ENCODE peak calls at places on chromosomes 2 and 18, in seven cellular contexts. One of them, this sample, is unnamed.

GRCh38 chr18:1222880-1223279 is 318.2 kb downstream of the ADCYAP1 start:
- DNase-seq in stimulated activated CD8-positive, alpha-beta memory T cell treated with anti-CD3 and anti-CD28 coated beads, Interleukin-2, amount 100 ng/mL, for 1 hour: no peak
- DNase-seq in posterior cingulate gyrus: no peak
- DNase-seq in GM04504: no peak
- DNase-seq in stimulated activated CD4-positive, alpha-beta T cell treated with anti-CD3 and anti-CD28 coated beads, Interleukin-4, amount 100 ng/mL, for 24 hours: no peak
- DNase-seq in activated CD8-positive, alpha-beta memory T cell treated with anti-CD3 and anti-CD28 coated beads, Interleukin-2, amount 50 U/mL, for 48 hours: no peak
- DNase-seq in left ventricle myocardium inferior: no peak
- DNase-seq in this sample: no peak

GRCh38 chr2:20579866-20580265 is 71.0 kb downstream of the HS1BP3 start:
- DNase-seq in stimulated activated CD8-positive, alpha-beta memory T cell treated with anti-CD3 and anti-CD28 coated beads, Interleukin-2, amount 100 ng/mL, for 1 hour: no peak
- DNase-seq in posterior cingulate gyrus: no peak
- DNase-seq in GM04504: no peak
- DNase-seq in stimulated activated CD4-positive, alpha-beta T cell treated with anti-CD3 and anti-CD28 coated beads, Interleukin-4, amount 100 ng/mL, for 24 hours: no peak
- DNase-seq in activated CD8-positive, alpha-beta memory T cell treated with anti-CD3 and anti-CD28 coated beads, Interleukin-2, amount 50 U/mL, for 48 hours: no peak
- DNase-seq in left ventricle myocardium inferior: peak; percentile 15
- DNase-seq in this sample: no peak

GRCh38 chr2:237101118-237101979 is 15.7 kb downstream of the COPS8 start:
- DNase-seq in stimulated activated CD8-positive, alpha-beta memory T cell treated with anti-CD3 and anti-CD28 coated beads, Interleukin-2, amount 100 ng/mL, for 1 hour: no peak
- DNase-seq in posterior cingulate gyrus: no peak
- DNase-seq in GM04504: no peak
- DNase-seq in stimulated activated CD4-positive, alpha-beta T cell treated with anti-CD3 and anti-CD28 coated beads, Interleukin-4, amount 100 ng/mL, for 24 hours: no peak
- DNase-seq in activated CD8-positive, alpha-beta memory T cell treated with anti-CD3 and anti-CD28 coated beads, Interleukin-2, amount 50 U/mL, for 48 hours: no peak
- DNase-seq in left ventricle myocardium inferior: no peak
- DNase-seq in this sample: no peak

GRCh38 chr18:50638623-50639398 is 78.9 kb downstream of the MAPK4 start:
- DNase-seq in stimulated activated CD8-positive, alpha-beta memory T cell treated with anti-CD3 and anti-CD28 coated beads, Interleukin-2, amount 100 ng/mL, for 1 hour: no peak
- DNase-seq in posterior cingulate gyrus: no peak
- DNase-seq in GM04504: no peak
- DNase-seq in stimulated activated CD4-positive, alpha-beta T cell treated with anti-CD3 and anti-CD28 coated beads, Interleukin-4, amount 100 ng/mL, for 24 hours: no peak
- DNase-seq in activated CD8-positive, alpha-beta memory T cell treated with anti-CD3 and anti-CD28 coated beads, Interleukin-2, amount 50 U/mL, for 48 hours: no peak
- DNase-seq in left ventricle myocardium inferior: no peak
- DNase-seq in this sample: peak; percentile 42

GRCh38 chr2:134253804-134254203 is at the start of gene MGAT5:
- DNase-seq in stimulated activated CD8-positive, alpha-beta memory T cell treated with anti-CD3 and anti-CD28 coated beads, Interleukin-2, amount 100 ng/mL, for 1 hour: no peak
- DNase-seq in posterior cingulate gyrus: no peak
- DNase-seq in GM04504: no peak
- DNase-seq in stimulated activated CD4-positive, alpha-beta T cell treated with anti-CD3 and anti-CD28 coated beads, Interleukin-4, amount 100 ng/mL, for 24 hours: no peak
- DNase-seq in activated CD8-positive, alpha-beta memory T cell treated with anti-CD3 and anti-CD28 coated beads, Interleukin-2, amount 50 U/mL, for 48 hours: no peak
- DNase-seq in left ventricle myocardium inferior: no peak
- DNase-seq in this sample: peak; percentile 38

GRCh38 chr2:96089356-96090180 is 26.8 kb downstream of the ADRA2B start:
- DNase-seq in stimulated activated CD8-positive, alpha-beta memory T cell treated with anti-CD3 and anti-CD28 coated beads, Interleukin-2, amount 100 ng/mL, for 1 hour: no peak
- DNase-seq in posterior cingulate gyrus: no peak
- DNase-seq in GM04504: no peak
- DNase-seq in stimulated activated CD4-positive, alpha-beta T cell treated with anti-CD3 and anti-CD28 coated beads, Interleukin-4, amount 100 ng/mL, for 24 hours: no peak
- DNase-seq in activated CD8-positive, alpha-beta memory T cell treated with anti-CD3 and anti-CD28 coated beads, Interleukin-2, amount 50 U/mL, for 48 hours: peak; percentile 42
- DNase-seq in left ventricle myocardium inferior: peak; percentile 66
- DNase-seq in this sample: no peak

GRCh38 chr18:50079571-50080295 is 115.2 kb downstream of the MYO5B start:
- DNase-seq in stimulated activated CD8-positive, alpha-beta memory T cell treated with anti-CD3 and anti-CD28 coated beads, Interleukin-2, amount 100 ng/mL, for 1 hour: no peak
- DNase-seq in posterior cingulate gyrus: peak; percentile 48
- DNase-seq in GM04504: no peak
- DNase-seq in stimulated activated CD4-positive, alpha-beta T cell treated with anti-CD3 and anti-CD28 coated beads, Interleukin-4, amount 100 ng/mL, for 24 hours: no peak
- DNase-seq in activated CD8-positive, alpha-beta memory T cell treated with anti-CD3 and anti-CD28 coated beads, Interleukin-2, amount 50 U/mL, for 48 hours: no peak
- DNase-seq in left ventricle myocardium inferior: peak; percentile 83
- DNase-seq in this sample: peak; percentile 49

GRCh38 chr2:126885701-126886121 is 13.0 kb upstream of the TEX51 start:
- DNase-seq in stimulated activated CD8-positive, alpha-beta memory T cell treated with anti-CD3 and anti-CD28 coated beads, Interleukin-2, amount 100 ng/mL, for 1 hour: no peak
- DNase-seq in posterior cingulate gyrus: no peak
- DNase-seq in GM04504: no peak
- DNase-seq in stimulated activated CD4-positive, alpha-beta T cell treated with anti-CD3 and anti-CD28 coated beads, Interleukin-4, amount 100 ng/mL, for 24 hours: no peak
- DNase-seq in activated CD8-positive, alpha-beta memory T cell treated with anti-CD3 and anti-CD28 coated beads, Interleukin-2, amount 50 U/mL, for 48 hours: peak; percentile 45
- DNase-seq in left ventricle myocardium inferior: peak; percentile 17
- DNase-seq in this sample: no peak

GRCh38 chr2:230999477-230999876 is 3.6 kb downstream of the SPATA3 start:
- DNase-seq in stimulated activated CD8-positive, alpha-beta memory T cell treated with anti-CD3 and anti-CD28 coated beads, Interleukin-2, amount 100 ng/mL, for 1 hour: no peak
- DNase-seq in posterior cingulate gyrus: no peak
- DNase-seq in GM04504: no peak
- DNase-seq in stimulated activated CD4-positive, alpha-beta T cell treated with anti-CD3 and anti-CD28 coated beads, Interleukin-4, amount 100 ng/mL, for 24 hours: no peak
- DNase-seq in activated CD8-positive, alpha-beta memory T cell treated with anti-CD3 and anti-CD28 coated beads, Interleukin-2, amount 50 U/mL, for 48 hours: no peak
- DNase-seq in left ventricle myocardium inferior: no peak
- DNase-seq in this sample: no peak

GRCh38 chr2:59578349-59578748 is 975.1 kb downstream of the BCL11A start:
- DNase-seq in stimulated activated CD8-positive, alpha-beta memory T cell treated with anti-CD3 and anti-CD28 coated beads, Interleukin-2, amount 100 ng/mL, for 1 hour: no peak
- DNase-seq in posterior cingulate gyrus: no peak
- DNase-seq in GM04504: no peak
- DNase-seq in stimulated activated CD4-positive, alpha-beta T cell treated with anti-CD3 and anti-CD28 coated beads, Interleukin-4, amount 100 ng/mL, for 24 hours: no peak
- DNase-seq in activated CD8-positive, alpha-beta memory T cell treated with anti-CD3 and anti-CD28 coated beads, Interleukin-2, amount 50 U/mL, for 48 hours: no peak
- DNase-seq in left ventricle myocardium inferior: no peak
- DNase-seq in this sample: no peak

GRCh38 chr2:172083725-172084483 is 1.4 kb upstream of the DLX1 start:
- DNase-seq in stimulated activated CD8-positive, alpha-beta memory T cell treated with anti-CD3 and anti-CD28 coated beads, Interleukin-2, amount 100 ng/mL, for 1 hour: no peak
- DNase-seq in posterior cingulate gyrus: no peak
- DNase-seq in GM04504: no peak
- DNase-seq in stimulated activated CD4-positive, alpha-beta T cell treated with anti-CD3 and anti-CD28 coated beads, Interleukin-4, amount 100 ng/mL, for 24 hours: no peak
- DNase-seq in activated CD8-positive, alpha-beta memory T cell treated with anti-CD3 and anti-CD28 coated beads, Interleukin-2, amount 50 U/mL, for 48 hours: no peak
- DNase-seq in left ventricle myocardium inferior: no peak
- DNase-seq in this sample: peak; percentile 3

GRCh38 chr2:218354850-218355443 is 1.7 kb upstream of the CATIP start:
- DNase-seq in stimulated activated CD8-positive, alpha-beta memory T cell treated with anti-CD3 and anti-CD28 coated beads, Interleukin-2, amount 100 ng/mL, for 1 hour: no peak
- DNase-seq in posterior cingulate gyrus: no peak
- DNase-seq in GM04504: no peak
- DNase-seq in stimulated activated CD4-positive, alpha-beta T cell treated with anti-CD3 and anti-CD28 coated beads, Interleukin-4, amount 100 ng/mL, for 24 hours: no peak
- DNase-seq in activated CD8-positive, alpha-beta memory T cell treated with anti-CD3 and anti-CD28 coated beads, Interleukin-2, amount 50 U/mL, for 48 hours: no peak
- DNase-seq in left ventricle myocardium inferior: no peak
- DNase-seq in this sample: no peak

GRCh38 chr18:25710981-25711380 is 359.0 kb upstream of the ZNF521 start:
- DNase-seq in stimulated activated CD8-positive, alpha-beta memory T cell treated with anti-CD3 and anti-CD28 coated beads, Interleukin-2, amount 100 ng/mL, for 1 hour: no peak
- DNase-seq in posterior cingulate gyrus: no peak
- DNase-seq in GM04504: no peak
- DNase-seq in stimulated activated CD4-positive, alpha-beta T cell treated with anti-CD3 and anti-CD28 coated beads, Interleukin-4, amount 100 ng/mL, for 24 hours: no peak
- DNase-seq in activated CD8-positive, alpha-beta memory T cell treated with anti-CD3 and anti-CD28 coated beads, Interleukin-2, amount 50 U/mL, for 48 hours: no peak
- DNase-seq in left ventricle myocardium inferior: no peak
- DNase-seq in this sample: no peak

GRCh38 chr2:70133521-70134348 is 46.5 kb downstream of the PCBP1 start:
- DNase-seq in stimulated activated CD8-positive, alpha-beta memory T cell treated with anti-CD3 and anti-CD28 coated beads, Interleukin-2, amount 100 ng/mL, for 1 hour: no peak
- DNase-seq in posterior cingulate gyrus: no peak
- DNase-seq in GM04504: no peak
- DNase-seq in stimulated activated CD4-positive, alpha-beta T cell treated with anti-CD3 and anti-CD28 coated beads, Interleukin-4, amount 100 ng/mL, for 24 hours: peak; percentile 39
- DNase-seq in activated CD8-positive, alpha-beta memory T cell treated with anti-CD3 and anti-CD28 coated beads, Interleukin-2, amount 50 U/mL, for 48 hours: peak; percentile 61
- DNase-seq in left ventricle myocardium inferior: no peak
- DNase-seq in this sample: peak; percentile 33

GRCh38 chr18:43665239-43665788 is 388.0 kb upstream of the SYT4 start:
- DNase-seq in stimulated activated CD8-positive, alpha-beta memory T cell treated with anti-CD3 and anti-CD28 coated beads, Interleukin-2, amount 100 ng/mL, for 1 hour: no peak
- DNase-seq in posterior cingulate gyrus: no peak
- DNase-seq in GM04504: peak; percentile 57
- DNase-seq in stimulated activated CD4-positive, alpha-beta T cell treated with anti-CD3 and anti-CD28 coated beads, Interleukin-4, amount 100 ng/mL, for 24 hours: no peak
- DNase-seq in activated CD8-positive, alpha-beta memory T cell treated with anti-CD3 and anti-CD28 coated beads, Interleukin-2, amount 50 U/mL, for 48 hours: no peak
- DNase-seq in left ventricle myocardium inferior: no peak
- DNase-seq in this sample: no peak

GRCh38 chr2:2572393-2573204 is 241.5 kb upstream of the MYT1L start:
- DNase-seq in stimulated activated CD8-positive, alpha-beta memory T cell treated with anti-CD3 and anti-CD28 coated beads, Interleukin-2, amount 100 ng/mL, for 1 hour: no peak
- DNase-seq in posterior cingulate gyrus: no peak
- DNase-seq in GM04504: no peak
- DNase-seq in stimulated activated CD4-positive, alpha-beta T cell treated with anti-CD3 and anti-CD28 coated beads, Interleukin-4, amount 100 ng/mL, for 24 hours: no peak
- DNase-seq in activated CD8-positive, alpha-beta memory T cell treated with anti-CD3 and anti-CD28 coated beads, Interleukin-2, amount 50 U/mL, for 48 hours: no peak
- DNase-seq in left ventricle myocardium inferior: no peak
- DNase-seq in this sample: no peak

GRCh38 chr2:217248312-217248935 is 388.6 kb upstream of the TNP1 start:
- DNase-seq in stimulated activated CD8-positive, alpha-beta memory T cell treated with anti-CD3 and anti-CD28 coated beads, Interleukin-2, amount 100 ng/mL, for 1 hour: no peak
- DNase-seq in posterior cingulate gyrus: peak; percentile 44
- DNase-seq in GM04504: no peak
- DNase-seq in stimulated activated CD4-positive, alpha-beta T cell treated with anti-CD3 and anti-CD28 coated beads, Interleukin-4, amount 100 ng/mL, for 24 hours: no peak
- DNase-seq in activated CD8-positive, alpha-beta memory T cell treated with anti-CD3 and anti-CD28 coated beads, Interleukin-2, amount 50 U/mL, for 48 hours: no peak
- DNase-seq in left ventricle myocardium inferior: peak; percentile 72
- DNase-seq in this sample: peak; percentile 27

GRCh38 chr2:181456660-181457120 is 496 bp upstream of the ITGA4 start:
- DNase-seq in stimulated activated CD8-positive, alpha-beta memory T cell treated with anti-CD3 and anti-CD28 coated beads, Interleukin-2, amount 100 ng/mL, for 1 hour: peak; percentile 57
- DNase-seq in posterior cingulate gyrus: no peak
- DNase-seq in GM04504: no peak
- DNase-seq in stimulated activated CD4-positive, alpha-beta T cell treated with anti-CD3 and anti-CD28 coated beads, Interleukin-4, amount 100 ng/mL, for 24 hours: peak; percentile 63
- DNase-seq in activated CD8-positive, alpha-beta memory T cell treated with anti-CD3 and anti-CD28 coated beads, Interleukin-2, amount 50 U/mL, for 48 hours: peak; percentile 81
- DNase-seq in left ventricle myocardium inferior: peak; percentile 36
- DNase-seq in this sample: no peak

GRCh38 chr2:220682616-220683015 is 889.5 kb downstream of the EPHA4 start:
- DNase-seq in stimulated activated CD8-positive, alpha-beta memory T cell treated with anti-CD3 and anti-CD28 coated beads, Interleukin-2, amount 100 ng/mL, for 1 hour: no peak
- DNase-seq in posterior cingulate gyrus: no peak
- DNase-seq in GM04504: no peak
- DNase-seq in stimulated activated CD4-positive, alpha-beta T cell treated with anti-CD3 and anti-CD28 coated beads, Interleukin-4, amount 100 ng/mL, for 24 hours: no peak
- DNase-seq in activated CD8-positive, alpha-beta memory T cell treated with anti-CD3 and anti-CD28 coated beads, Interleukin-2, amount 50 U/mL, for 48 hours: no peak
- DNase-seq in left ventricle myocardium inferior: no peak
- DNase-seq in this sample: no peak

GRCh38 chr2:204871246-204871953 is 326.1 kb downstream of the PARD3B start:
- DNase-seq in stimulated activated CD8-positive, alpha-beta memory T cell treated with anti-CD3 and anti-CD28 coated beads, Interleukin-2, amount 100 ng/mL, for 1 hour: no peak
- DNase-seq in posterior cingulate gyrus: no peak
- DNase-seq in GM04504: peak; percentile 26
- DNase-seq in stimulated activated CD4-positive, alpha-beta T cell treated with anti-CD3 and anti-CD28 coated beads, Interleukin-4, amount 100 ng/mL, for 24 hours: no peak
- DNase-seq in activated CD8-positive, alpha-beta memory T cell treated with anti-CD3 and anti-CD28 coated beads, Interleukin-2, amount 50 U/mL, for 48 hours: no peak
- DNase-seq in left ventricle myocardium inferior: no peak
- DNase-seq in this sample: peak; percentile 2

GRCh38 chr2:19178175-19178574 is 180.2 kb downstream of the OSR1 start:
- DNase-seq in stimulated activated CD8-positive, alpha-beta memory T cell treated with anti-CD3 and anti-CD28 coated beads, Interleukin-2, amount 100 ng/mL, for 1 hour: no peak
- DNase-seq in posterior cingulate gyrus: no peak
- DNase-seq in GM04504: no peak
- DNase-seq in stimulated activated CD4-positive, alpha-beta T cell treated with anti-CD3 and anti-CD28 coated beads, Interleukin-4, amount 100 ng/mL, for 24 hours: no peak
- DNase-seq in activated CD8-positive, alpha-beta memory T cell treated with anti-CD3 and anti-CD28 coated beads, Interleukin-2, amount 50 U/mL, for 48 hours: no peak
- DNase-seq in left ventricle myocardium inferior: no peak
- DNase-seq in this sample: peak; percentile 2

GRCh38 chr2:205198130-205198505 is 484.2 kb upstream of the NRP2 start:
- DNase-seq in stimulated activated CD8-positive, alpha-beta memory T cell treated with anti-CD3 and anti-CD28 coated beads, Interleukin-2, amount 100 ng/mL, for 1 hour: no peak
- DNase-seq in posterior cingulate gyrus: no peak
- DNase-seq in GM04504: peak; percentile 51
- DNase-seq in stimulated activated CD4-positive, alpha-beta T cell treated with anti-CD3 and anti-CD28 coated beads, Interleukin-4, amount 100 ng/mL, for 24 hours: no peak
- DNase-seq in activated CD8-positive, alpha-beta memory T cell treated with anti-CD3 and anti-CD28 coated beads, Interleukin-2, amount 50 U/mL, for 48 hours: no peak
- DNase-seq in left ventricle myocardium inferior: peak; percentile 33
- DNase-seq in this sample: no peak

GRCh38 chr18:51030537-51031258 is 685 bp downstream of the SMAD4 start:
- DNase-seq in stimulated activated CD8-positive, alpha-beta memory T cell treated with anti-CD3 and anti-CD28 coated beads, Interleukin-2, amount 100 ng/mL, for 1 hour: peak; percentile 45
- DNase-seq in posterior cingulate gyrus: peak; percentile 48
- DNase-seq in GM04504: peak; percentile 27
- DNase-seq in stimulated activated CD4-positive, alpha-beta T cell treated with anti-CD3 and anti-CD28 coated beads, Interleukin-4, amount 100 ng/mL, for 24 hours: peak; percentile 69
- DNase-seq in activated CD8-positive, alpha-beta memory T cell treated with anti-CD3 and anti-CD28 coated beads, Interleukin-2, amount 50 U/mL, for 48 hours: peak; percentile 82
- DNase-seq in left ventricle myocardium inferior: peak; percentile 78
- DNase-seq in this sample: peak; percentile 76

GRCh38 chr2:135144343-135144742 is 92.3 kb downstream of the RAB3GAP1 start:
- DNase-seq in stimulated activated CD8-positive, alpha-beta memory T cell treated with anti-CD3 and anti-CD28 coated beads, Interleukin-2, amount 100 ng/mL, for 1 hour: no peak
- DNase-seq in posterior cingulate gyrus: no peak
- DNase-seq in GM04504: no peak
- DNase-seq in stimulated activated CD4-positive, alpha-beta T cell treated with anti-CD3 and anti-CD28 coated beads, Interleukin-4, amount 100 ng/mL, for 24 hours: no peak
- DNase-seq in activated CD8-positive, alpha-beta memory T cell treated with anti-CD3 and anti-CD28 coated beads, Interleukin-2, amount 50 U/mL, for 48 hours: no peak
- DNase-seq in left ventricle myocardium inferior: no peak
- DNase-seq in this sample: no peak

GRCh38 chr2:162840598-162841246 is 2.2 kb upstream of the KCNH7 start:
- DNase-seq in stimulated activated CD8-positive, alpha-beta memory T cell treated with anti-CD3 and anti-CD28 coated beads, Interleukin-2, amount 100 ng/mL, for 1 hour: no peak
- DNase-seq in posterior cingulate gyrus: peak; percentile 24
- DNase-seq in GM04504: peak; percentile 1
- DNase-seq in stimulated activated CD4-positive, alpha-beta T cell treated with anti-CD3 and anti-CD28 coated beads, Interleukin-4, amount 100 ng/mL, for 24 hours: no peak
- DNase-seq in activated CD8-positive, alpha-beta memory T cell treated with anti-CD3 and anti-CD28 coated beads, Interleukin-2, amount 50 U/mL, for 48 hours: no peak
- DNase-seq in left ventricle myocardium inferior: no peak
- DNase-seq in this sample: no peak

GRCh38 chr2:18423636-18424035 is 136.8 kb downstream of the RDH14 start:
- DNase-seq in stimulated activated CD8-positive, alpha-beta memory T cell treated with anti-CD3 and anti-CD28 coated beads, Interleukin-2, amount 100 ng/mL, for 1 hour: no peak
- DNase-seq in posterior cingulate gyrus: no peak
- DNase-seq in GM04504: no peak
- DNase-seq in stimulated activated CD4-positive, alpha-beta T cell treated with anti-CD3 and anti-CD28 coated beads, Interleukin-4, amount 100 ng/mL, for 24 hours: no peak
- DNase-seq in activated CD8-positive, alpha-beta memory T cell treated with anti-CD3 and anti-CD28 coated beads, Interleukin-2, amount 50 U/mL, for 48 hours: no peak
- DNase-seq in left ventricle myocardium inferior: no peak
- DNase-seq in this sample: no peak

GRCh38 chr18:64134044-64134757 is 14.7 kb downstream of the LINC00305 start:
- DNase-seq in stimulated activated CD8-positive, alpha-beta memory T cell treated with anti-CD3 and anti-CD28 coated beads, Interleukin-2, amount 100 ng/mL, for 1 hour: no peak
- DNase-seq in posterior cingulate gyrus: no peak
- DNase-seq in GM04504: no peak
- DNase-seq in stimulated activated CD4-positive, alpha-beta T cell treated with anti-CD3 and anti-CD28 coated beads, Interleukin-4, amount 100 ng/mL, for 24 hours: no peak
- DNase-seq in activated CD8-positive, alpha-beta memory T cell treated with anti-CD3 and anti-CD28 coated beads, Interleukin-2, amount 50 U/mL, for 48 hours: no peak
- DNase-seq in left ventricle myocardium inferior: no peak
- DNase-seq in this sample: peak; percentile 9

GRCh38 chr2:45839388-45840251 is 188.1 kb downstream of the PRKCE start:
- DNase-seq in stimulated activated CD8-positive, alpha-beta memory T cell treated with anti-CD3 and anti-CD28 coated beads, Interleukin-2, amount 100 ng/mL, for 1 hour: no peak
- DNase-seq in posterior cingulate gyrus: peak; percentile 56
- DNase-seq in GM04504: peak; percentile 40
- DNase-seq in stimulated activated CD4-positive, alpha-beta T cell treated with anti-CD3 and anti-CD28 coated beads, Interleukin-4, amount 100 ng/mL, for 24 hours: no peak
- DNase-seq in activated CD8-positive, alpha-beta memory T cell treated with anti-CD3 and anti-CD28 coated beads, Interleukin-2, amount 50 U/mL, for 48 hours: no peak
- DNase-seq in left ventricle myocardium inferior: no peak
- DNase-seq in this sample: peak; percentile 87

GRCh38 chr2:157497603-157498314 is 53.9 kb upstream of the CYTIP start:
- DNase-seq in stimulated activated CD8-positive, alpha-beta memory T cell treated with anti-CD3 and anti-CD28 coated beads, Interleukin-2, amount 100 ng/mL, for 1 hour: no peak
- DNase-seq in posterior cingulate gyrus: no peak
- DNase-seq in GM04504: peak; percentile 9
- DNase-seq in stimulated activated CD4-positive, alpha-beta T cell treated with anti-CD3 and anti-CD28 coated beads, Interleukin-4, amount 100 ng/mL, for 24 hours: no peak
- DNase-seq in activated CD8-positive, alpha-beta memory T cell treated with anti-CD3 and anti-CD28 coated beads, Interleukin-2, amount 50 U/mL, for 48 hours: no peak
- DNase-seq in left ventricle myocardium inferior: no peak
- DNase-seq in this sample: peak; percentile 23

GRCh38 chr18:11553098-11553940 is 56.1 kb upstream of the SLC35G4 start:
- DNase-seq in stimulated activated CD8-positive, alpha-beta memory T cell treated with anti-CD3 and anti-CD28 coated beads, Interleukin-2, amount 100 ng/mL, for 1 hour: no peak
- DNase-seq in posterior cingulate gyrus: no peak
- DNase-seq in GM04504: no peak
- DNase-seq in stimulated activated CD4-positive, alpha-beta T cell treated with anti-CD3 and anti-CD28 coated beads, Interleukin-4, amount 100 ng/mL, for 24 hours: peak; percentile 35
- DNase-seq in activated CD8-positive, alpha-beta memory T cell treated with anti-CD3 and anti-CD28 coated beads, Interleukin-2, amount 50 U/mL, for 48 hours: no peak
- DNase-seq in left ventricle myocardium inferior: no peak
- DNase-seq in this sample: peak; percentile 31

GRCh38 chr2:239739206-239739605 is 285.9 kb downstream of the NDUFA10 start:
- DNase-seq in stimulated activated CD8-positive, alpha-beta memory T cell treated with anti-CD3 and anti-CD28 coated beads, Interleukin-2, amount 100 ng/mL, for 1 hour: no peak
- DNase-seq in posterior cingulate gyrus: no peak
- DNase-seq in GM04504: no peak
- DNase-seq in stimulated activated CD4-positive, alpha-beta T cell treated with anti-CD3 and anti-CD28 coated beads, Interleukin-4, amount 100 ng/mL, for 24 hours: no peak
- DNase-seq in activated CD8-positive, alpha-beta memory T cell treated with anti-CD3 and anti-CD28 coated beads, Interleukin-2, amount 50 U/mL, for 48 hours: no peak
- DNase-seq in left ventricle myocardium inferior: no peak
- DNase-seq in this sample: no peak

GRCh38 chr18:79600141-79600540 is 79.5 kb upstream of the CTDP1 start:
- DNase-seq in stimulated activated CD8-positive, alpha-beta memory T cell treated with anti-CD3 and anti-CD28 coated beads, Interleukin-2, amount 100 ng/mL, for 1 hour: no peak
- DNase-seq in posterior cingulate gyrus: no peak
- DNase-seq in GM04504: no peak
- DNase-seq in stimulated activated CD4-positive, alpha-beta T cell treated with anti-CD3 and anti-CD28 coated beads, Interleukin-4, amount 100 ng/mL, for 24 hours: no peak
- DNase-seq in activated CD8-positive, alpha-beta memory T cell treated with anti-CD3 and anti-CD28 coated beads, Interleukin-2, amount 50 U/mL, for 48 hours: no peak
- DNase-seq in left ventricle myocardium inferior: peak; percentile 10
- DNase-seq in this sample: no peak

GRCh38 chr2:40797115-40797514 is 345.2 kb upstream of the SLC8A1 start:
- DNase-seq in stimulated activated CD8-positive, alpha-beta memory T cell treated with anti-CD3 and anti-CD28 coated beads, Interleukin-2, amount 100 ng/mL, for 1 hour: no peak
- DNase-seq in posterior cingulate gyrus: no peak
- DNase-seq in GM04504: no peak
- DNase-seq in stimulated activated CD4-positive, alpha-beta T cell treated with anti-CD3 and anti-CD28 coated beads, Interleukin-4, amount 100 ng/mL, for 24 hours: no peak
- DNase-seq in activated CD8-positive, alpha-beta memory T cell treated with anti-CD3 and anti-CD28 coated beads, Interleukin-2, amount 50 U/mL, for 48 hours: no peak
- DNase-seq in left ventricle myocardium inferior: no peak
- DNase-seq in this sample: no peak

GRCh38 chr18:60935046-60935445 is 398.2 kb upstream of the CDH20 start:
- DNase-seq in stimulated activated CD8-positive, alpha-beta memory T cell treated with anti-CD3 and anti-CD28 coated beads, Interleukin-2, amount 100 ng/mL, for 1 hour: no peak
- DNase-seq in posterior cingulate gyrus: no peak
- DNase-seq in GM04504: no peak
- DNase-seq in stimulated activated CD4-positive, alpha-beta T cell treated with anti-CD3 and anti-CD28 coated beads, Interleukin-4, amount 100 ng/mL, for 24 hours: no peak
- DNase-seq in activated CD8-positive, alpha-beta memory T cell treated with anti-CD3 and anti-CD28 coated beads, Interleukin-2, amount 50 U/mL, for 48 hours: no peak
- DNase-seq in left ventricle myocardium inferior: no peak
- DNase-seq in this sample: no peak

GRCh38 chr2:70939001-70939846 is 3.5 kb downstream of the ATP6V1B1 start:
- DNase-seq in stimulated activated CD8-positive, alpha-beta memory T cell treated with anti-CD3 and anti-CD28 coated beads, Interleukin-2, amount 100 ng/mL, for 1 hour: no peak
- DNase-seq in posterior cingulate gyrus: no peak
- DNase-seq in GM04504: no peak
- DNase-seq in stimulated activated CD4-positive, alpha-beta T cell treated with anti-CD3 and anti-CD28 coated beads, Interleukin-4, amount 100 ng/mL, for 24 hours: no peak
- DNase-seq in activated CD8-positive, alpha-beta memory T cell treated with anti-CD3 and anti-CD28 coated beads, Interleukin-2, amount 50 U/mL, for 48 hours: peak; percentile 43
- DNase-seq in left ventricle myocardium inferior: no peak
- DNase-seq in this sample: no peak